ENCODE peak calls at places on chromosome 17, in eight cellular contexts. W is CD8-positive, alpha-beta T cell; J is HCT116; E is AG10803; G is astrocyte of the spinal cord; K is AG04450; A is WERI-Rb-1; P is pancreas. D is an unnamed sample.

GRCh38 chr17:34382586-34383224 is 19.7 kb upstream of the CCL1 start:
- DNase-seq in W (no peak), J (no peak), E (no peak), G (no peak), K (no peak), A (no peak), P (no peak), D (no peak)

GRCh38 chr17:48125829-48126612 is 18.5 kb downstream of the SNX11 start:
- DNase-seq in W (no peak), J (no peak), E (no peak), G (no peak), K (no peak), A (peak), P (no peak), D (no peak)

GRCh38 chr17:77597421-77598240 is 360.9 kb upstream of the TNRC6C start:
- DNase-seq in W (no peak), J (no peak), E (no peak), G (no peak), K (no peak), A (no peak), P (no peak), D (no peak)

GRCh38 chr17:66945451-66945850 is 19.1 kb upstream of the CACNG4 start:
- DNase-seq in W (no peak), J (no peak), E (peak), G (no peak), K (no peak), A (no peak), P (no peak), D (no peak)

GRCh38 chr17:50638572-50638850 is 3.8 kb downstream of the ABCC3 start:
- DNase-seq in W (no peak), J (no peak), E (peak), G (no peak), K (no peak), A (no peak), P (peak), D (no peak)

GRCh38 chr17:50347087-50347893 is 1.4 kb downstream of the XYLT2 start:
- DNase-seq in W (no peak), J (no peak), E (no peak), G (no peak), K (no peak), A (no peak), P (no peak), D (no peak)

GRCh38 chr17:48995332-48995870 is 1.8 kb upstream of the IGF2BP1 start:
- DNase-seq in W (no peak), J (no peak), E (no peak), G (no peak), K (no peak), A (peak), P (no peak), D (no peak)

GRCh38 chr17:59423137-59423703 is 91.8 kb downstream of the YPEL2 start:
- DNase-seq in W (no peak), J (peak), E (peak), G (peak), K (no peak), A (no peak), P (peak), D (no peak)

GRCh38 chr17:50943575-50943933 is 77.4 kb upstream of the TOB1 start:
- DNase-seq in W (no peak), J (no peak), E (no peak), G (no peak), K (no peak), A (peak), P (peak), D (no peak)

GRCh38 chr17:17729620-17730249 is 48.5 kb downstream of the RAI1 start:
- DNase-seq in W (peak), J (peak), E (no peak), G (no peak), K (no peak), A (peak), P (no peak), D (no peak)

GRCh38 chr17:42984486-42984885 is 4.1 kb downstream of the RUNDC1 start:
- DNase-seq in W (no peak), J (no peak), E (no peak), G (no peak), K (no peak), A (no peak), P (no peak), D (no peak)

GRCh38 chr17:44197980-44198720 is 1.5 kb downstream of the ATXN7L3 start:
- DNase-seq in W (no peak), J (peak), E (peak), G (peak), K (no peak), A (no peak), P (peak), D (peak)

GRCh38 chr17:4858068-4858879 is 25.1 kb downstream of the MINK1 start:
- DNase-seq in W (no peak), J (no peak), E (no peak), G (no peak), K (no peak), A (peak), P (no peak), D (no peak)

GRCh38 chr17:57939797-57940196 is 15.4 kb downstream of the CUEDC1 start:
- DNase-seq in W (no peak), J (no peak), E (no peak), G (no peak), K (no peak), A (no peak), P (no peak), D (peak)

GRCh38 chr17:76772842-76773521 is 35.1 kb downstream of the MFSD11 start:
- DNase-seq in W (no peak), J (peak), E (peak), G (peak), K (peak), A (peak), P (no peak), D (no peak)

GRCh38 chr17:37752482-37752881 is 7.6 kb upstream of the HNF1B start:
- DNase-seq in W (no peak), J (no peak), E (peak), G (peak), K (no peak), A (no peak), P (no peak), D (no peak)

GRCh38 chr17:73172252-73172651 is 7.4 kb downstream of the SSTR2 start:
- DNase-seq in W (no peak), J (no peak), E (no peak), G (no peak), K (no peak), A (no peak), P (no peak), D (no peak)

GRCh38 chr17:63552211-63552610 is 1.9 kb downstream of the DCAF7 start:
- DNase-seq in W (no peak), J (no peak), E (peak), G (no peak), K (peak), A (no peak), P (no peak), D (no peak)

GRCh38 chr17:63561819-63562218 is 11.5 kb downstream of the DCAF7 start:
- DNase-seq in W (no peak), J (no peak), E (no peak), G (no peak), K (no peak), A (no peak), P (no peak), D (no peak)

GRCh38 chr17:63558441-63558840 is 8.2 kb downstream of the DCAF7 start:
- DNase-seq in W (no peak), J (no peak), E (no peak), G (no peak), K (no peak), A (no peak), P (no peak), D (no peak)

GRCh38 chr17:63555475-63556156 is 5.3 kb downstream of the DCAF7 start:
- DNase-seq in W (no peak), J (no peak), E (no peak), G (no peak), K (no peak), A (no peak), P (no peak), D (no peak)

DNA sequence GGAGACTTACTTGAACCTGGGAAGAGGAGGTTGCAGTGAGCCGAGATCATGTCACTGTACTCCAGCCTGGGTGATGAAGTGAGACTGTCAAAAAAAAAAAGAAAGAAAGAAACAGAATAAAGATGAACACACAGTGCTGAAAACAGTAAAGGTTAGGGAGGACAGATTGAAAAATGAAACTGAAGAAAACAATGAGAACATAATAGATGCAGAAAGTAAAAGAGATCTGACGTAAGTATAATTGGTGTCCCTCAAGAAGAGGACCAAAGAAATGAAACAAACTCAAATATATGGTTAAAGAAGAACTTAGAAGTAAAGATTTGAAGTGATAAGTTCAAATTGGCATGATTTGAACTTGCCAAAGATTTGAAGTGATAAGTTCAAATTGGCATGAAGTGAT is 7.1 kb downstream of the DCAF7 start:
- DNase-seq in W (no peak), J (no peak), E (no peak), G (no peak), K (no peak), A (no peak), P (no peak), D (no peak)
- TF ChIP-seq CTCF in W (no peak), J (no peak), E (no peak), G (no peak), K (no peak), A (no peak), P (no peak), D (no peak)

DNA sequence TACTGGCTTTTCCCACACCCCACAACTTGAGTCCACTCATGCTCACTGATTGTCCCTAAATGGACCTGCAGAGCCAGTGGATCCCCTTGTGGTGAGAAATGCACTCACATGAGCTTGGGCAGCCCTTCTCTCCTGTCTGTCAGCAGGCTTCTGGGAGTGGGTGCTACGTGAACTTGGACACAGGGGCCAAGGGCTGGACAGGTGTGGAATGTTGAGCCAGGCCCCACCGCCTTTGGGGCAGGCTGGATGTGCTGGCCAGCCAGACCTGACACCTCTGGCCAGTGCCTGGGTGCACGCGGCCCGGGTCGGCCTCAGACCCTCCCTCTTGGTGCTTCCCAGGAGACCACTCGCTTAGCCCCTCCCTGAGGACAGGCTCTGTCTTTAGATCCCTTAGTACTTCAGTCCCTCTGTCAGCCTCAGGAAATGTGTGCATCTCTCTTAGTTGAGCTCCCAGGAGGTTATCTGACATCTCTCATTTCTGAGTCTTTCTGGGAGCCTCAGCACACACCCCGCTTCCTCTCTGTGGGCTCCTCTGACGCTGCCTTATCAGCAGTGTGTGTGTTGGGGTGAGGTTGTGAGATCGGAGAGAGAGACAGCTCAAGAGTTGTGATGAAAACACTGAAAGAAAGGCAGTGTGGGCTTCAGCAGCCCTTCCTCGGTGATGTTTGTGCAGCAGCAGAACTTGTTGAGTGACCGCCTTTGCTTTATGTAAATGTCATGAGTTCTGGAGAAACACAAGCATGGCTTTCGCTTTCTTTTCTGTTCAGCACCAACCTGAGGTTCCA is 117.0 kb downstream of the RAB11FIP4 start:
- DNase-seq in W (peak), J (no peak), E (no peak), G (no peak), K (no peak), A (peak), P (no peak), D (peak)
- H3K4me3 ChIP-seq in W (peak), J (no peak), E (no peak), G (no peak), K (no peak), A (no peak), P (no peak), D (peak)

GRCh38 chr17:28912281-28912937 is 9.5 kb upstream of the DHRS13 start:
- DNase-seq in W (no peak), J (no peak), E (no peak), G (no peak), K (no peak), A (no peak), P (no peak), D (no peak)
- TF ChIP-seq CTCF in W (no peak), J (peak), E (peak), G (peak), K (peak), A (peak), P (no peak), D (peak)

GRCh38 chr17:68106085-68106484 is 70.5 kb downstream of the KPNA2 start:
- DNase-seq in W (no peak), J (no peak), E (no peak), G (no peak), K (no peak), A (no peak), P (no peak), D (no peak)

GRCh38 chr17:68103148-68103547 is 67.6 kb downstream of the KPNA2 start:
- DNase-seq in W (no peak), J (no peak), E (no peak), G (no peak), K (no peak), A (no peak), P (no peak), D (no peak)

GRCh38 chr17:68107373-68107772 is 71.8 kb downstream of the KPNA2 start:
- DNase-seq in W (no peak), J (no peak), E (no peak), G (no peak), K (no peak), A (no peak), P (no peak), D (no peak)

DNA sequence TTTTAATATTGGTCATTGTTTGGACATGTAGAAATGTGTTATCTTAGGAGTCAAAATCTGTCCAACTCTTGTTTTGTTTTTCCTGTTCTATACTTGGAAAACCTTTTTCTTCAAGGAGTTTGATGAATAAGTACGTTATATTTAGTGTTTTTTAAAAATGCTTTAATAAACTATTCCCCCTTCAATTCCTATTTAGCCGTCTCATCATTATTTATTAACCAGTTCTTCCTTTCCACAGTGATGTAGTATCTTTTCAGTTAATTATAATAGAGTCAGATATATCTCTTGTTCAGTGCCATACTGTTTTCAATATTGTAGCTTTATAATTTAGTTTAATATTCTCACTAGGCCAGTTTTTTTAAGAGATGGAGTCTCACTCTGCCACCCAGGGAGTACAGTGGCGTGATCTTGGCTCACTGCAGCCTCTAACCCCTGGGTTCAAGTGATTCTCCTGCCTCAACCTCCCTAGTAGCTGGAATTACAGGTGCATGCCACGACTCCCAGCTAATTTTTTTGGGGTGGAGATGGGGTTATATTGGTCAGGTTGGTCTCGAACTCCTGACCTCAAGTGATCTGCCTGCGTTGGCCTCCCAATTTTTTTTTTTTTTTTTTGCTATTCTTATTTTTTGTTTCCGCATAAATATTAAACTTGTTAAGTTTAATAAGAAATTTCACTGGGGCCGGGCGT is 72.9 kb downstream of the KPNA2 start:
- DNase-seq in W (no peak), J (no peak), E (no peak), G (no peak), K (no peak), A (no peak), P (no peak), D (no peak)
- H3K4me3 ChIP-seq in W (no peak), J (no peak), E (no peak), G (no peak), K (no peak), A (no peak), P (no peak), D (no peak)

D was measured in GM12864.